ENCODE peak calls at places on chromosomes 12 and 14, in five cellular contexts. G is lower leg skin, K is GM23338, O is lower lobe of right lung, S is suprapubic skin. F is an unnamed sample.

GRCh38 chr12:124188059-124188458 is 106.8 kb upstream of the RFLNA start:
- DNase-seq in G (no peak), K (no peak), O (no peak), S (no peak), F (peak)

GRCh38 chr12:3491938-3492867 is 1.2 kb downstream of the PRMT8 start:
- DNase-seq in G (no peak), K (peak), O (peak), S (no peak), F (peak)

GRCh38 chr12:107843351-107844311 is 69.1 kb downstream of the ASCL4 start:
- DNase-seq in G (no peak), K (peak), O (no peak), S (no peak), F (peak)

GRCh38 chr14:76784266-76784874 is 23.1 kb downstream of the VASH1 start:
- DNase-seq in G (no peak), K (no peak), O (no peak), S (no peak), F (no peak)

GRCh38 chr12:89674326-89674942 is 34.2 kb downstream of the ATP2B1 start:
- DNase-seq in G (no peak), K (no peak), O (no peak), S (no peak), F (no peak)

GRCh38 chr14:92143962-92144361 is 22.2 kb downstream of the CPSF2 start:
- DNase-seq in G (no peak), K (no peak), O (no peak), S (no peak), F (no peak)

GRCh38 chr12:46372131-46372851 is at the start of gene SLC38A2:
- DNase-seq in G (peak), K (peak), O (peak), S (peak), F (peak)

GRCh38 chr12:27733052-27733656 is 22.5 kb downstream of the MRPS35 start:
- DNase-seq in G (no peak), K (peak), O (no peak), S (no peak), F (no peak)

GRCh38 chr12:108635201-108635996 is 1.7 kb upstream of the SELPLG start:
- DNase-seq in G (no peak), K (no peak), O (no peak), S (peak), F (no peak)

GRCh38 chr14:62133776-62134175 is 371.6 kb downstream of the SNAPC1 start:
- DNase-seq in G (no peak), K (no peak), O (no peak), S (no peak), F (no peak)

GRCh38 chr12:65106948-65107347 is 14.2 kb downstream of the WIF1 start:
- DNase-seq in G (no peak), K (peak), O (no peak), S (no peak), F (no peak)

GRCh38 chr14:23360496-23360895 is 4.5 kb downstream of the EFS start:
- DNase-seq in G (no peak), K (peak), O (no peak), S (no peak), F (no peak)

GRCh38 chr14:23361763-23362162 is 3.2 kb downstream of the EFS start:
- DNase-seq in G (no peak), K (no peak), O (no peak), S (no peak), F (no peak)

GRCh38 chr14:23364164-23364571 is 804 bp downstream of the EFS start:
- DNase-seq in G (peak), K (peak), O (no peak), S (peak), F (no peak)

GRCh38 chr14:23361320-23361719 is 3.7 kb downstream of the EFS start:
- DNase-seq in G (no peak), K (no peak), O (no peak), S (no peak), F (no peak)

GRCh38 chr14:23362200-23362599 is 2.8 kb downstream of the EFS start:
- DNase-seq in G (no peak), K (peak), O (no peak), S (no peak), F (no peak)
- TF ChIP-seq CTCF in G (no peak), K (peak), O (no peak), S (no peak), F (no peak)

GRCh38 chr14:63964063-63964462 is 111.3 kb downstream of the SYNE2 start:
- DNase-seq in G (no peak), K (peak), O (no peak), S (no peak), F (no peak)
- TF ChIP-seq CTCF in G (no peak), K (no peak), O (no peak), S (no peak), F (no peak)

GRCh38 chr14:31881531-31882310 is 195.4 kb upstream of the ARHGAP5 start:
- DNase-seq in G (no peak), K (no peak), O (no peak), S (no peak), F (no peak)

GRCh38 chr14:31877333-31877798 is 199.7 kb upstream of the ARHGAP5 start:
- DNase-seq in G (no peak), K (no peak), O (no peak), S (no peak), F (no peak)

GRCh38 chr14:31880935-31881334 is 196.2 kb upstream of the ARHGAP5 start:
- DNase-seq in G (no peak), K (no peak), O (no peak), S (no peak), F (no peak)

GRCh38 chr14:31876741-31877140 is 200.4 kb upstream of the ARHGAP5 start:
- DNase-seq in G (no peak), K (no peak), O (no peak), S (no peak), F (no peak)

GRCh38 chr14:31879661-31880348 is 197.3 kb upstream of the ARHGAP5 start:
- DNase-seq in G (no peak), K (no peak), O (no peak), S (no peak), F (no peak)
- TF ChIP-seq CTCF in G (no peak), K (no peak), O (no peak), S (no peak), F (no peak)

GRCh38 chr14:42994001-42994736 is 1387.5 kb downstream of the LRFN5 start:
- DNase-seq in G (no peak), K (no peak), O (no peak), S (no peak), F (no peak)
- TF ChIP-seq CTCF in G (no peak), K (no peak), O (no peak), S (no peak), F (no peak)

GRCh38 chr12:69676257-69677012 is 22.7 kb downstream of the BEST3 start:
- DNase-seq in G (no peak), K (peak), O (no peak), S (no peak), F (no peak)
- TF ChIP-seq CTCF in G (no peak), K (peak), O (no peak), S (no peak), F (no peak)

F was measured in endothelial cell.